ENCODE peak calls at places on chromosomes 1 and 21, in nine cellular contexts. W is stimulated activated CD4-positive, alpha-beta T cell treated with anti-CD3 and anti-CD28 coated beads, Interleukin-15, amount 100 ng/mL, for 24 hours; L is iPS-NIHi11; T is substantia nigra; X is glutamatergic neuron; U is posterior cingulate gyrus; R is NCI-H446 treated with DMSO at 0.1 percent for 48 hours; C is activated T-cell treated with anti-CD3 and anti-CD28 coated beads for 24 hours; J is fibroblast of the aortic adventitia. G is an unnamed sample.

GRCh38 chr1:63320024-63320799 is 2.2 kb upstream of the FOXD3 start:
- DNase-seq in W (no peak), L (no peak), T (no peak), X (peak; percentile 30), U (no peak), R (no peak), C (no peak), J (no peak), G (no peak)

GRCh38 chr21:26011292-26011940 is 159.2 kb downstream of the APP start:
- DNase-seq in W (no peak), L (no peak), T (no peak), X (no peak), U (no peak), R (no peak), C (no peak), J (no peak), G (no peak)

GRCh38 chr1:56532359-56532696 is 47.0 kb downstream of the PLPP3 start:
- DNase-seq in W (no peak), L (no peak), T (no peak), X (no peak), U (no peak), R (no peak), C (no peak), J (peak; percentile 68), G (no peak)

GRCh38 chr1:170145691-170146676 is at the start of gene NTMT2:
- DNase-seq in W (no peak), L (peak; percentile 48), T (no peak), X (no peak), U (no peak), R (no peak), C (no peak), J (peak; percentile 63), G (no peak)

GRCh38 chr1:182054698-182055326 is 6.7 kb downstream of the ZNF648 start:
- DNase-seq in W (peak; percentile 75), L (peak; percentile 59), T (peak; percentile 5), X (peak; percentile 58), U (peak; percentile 37), R (no peak), C (peak; percentile 39), J (peak; percentile 9), G (no peak)

GRCh38 chr1:65948609-65949229 is 156.0 kb downstream of the PDE4B start:
- DNase-seq in W (no peak), L (no peak), T (no peak), X (no peak), U (no peak), R (peak; percentile 59), C (no peak), J (peak; percentile 36), G (no peak)

GRCh38 chr1:178388398-178389161 is 108.2 kb downstream of the CLEC20A start:
- DNase-seq in W (no peak), L (no peak), T (no peak), X (peak; percentile 27), U (no peak), R (no peak), C (no peak), J (peak; percentile 61), G (no peak)

GRCh38 chr1:205809942-205810345 is 3.1 kb downstream of the SLC41A1 start:
- DNase-seq in W (no peak), L (no peak), T (no peak), X (no peak), U (no peak), R (no peak), C (no peak), J (no peak), G (no peak)

GRCh38 chr1:38076455-38076854 is 29.9 kb upstream of the POU3F1 start:
- DNase-seq in W (no peak), L (no peak), T (no peak), X (no peak), U (no peak), R (no peak), C (no peak), J (no peak), G (no peak)

GRCh38 chr21:45418301-45419071 is 13.5 kb downstream of the COL18A1 start:
- DNase-seq in W (no peak), L (no peak), T (no peak), X (peak; percentile 18), U (no peak), R (no peak), C (no peak), J (no peak), G (no peak)

GRCh38 chr1:230572121-230573083 is 69.9 kb upstream of the COG2 start:
- DNase-seq in W (no peak), L (peak; percentile 25), T (no peak), X (no peak), U (no peak), R (no peak), C (no peak), J (no peak), G (no peak)

GRCh38 chr1:17005365-17005740 is 6.4 kb downstream of the ATP13A2 start:
- DNase-seq in W (no peak), L (no peak), T (no peak), X (no peak), U (no peak), R (no peak), C (no peak), J (no peak), G (no peak)

GRCh38 chr1:160971618-160972056 is 17.0 kb upstream of the ITLN2 start:
- DNase-seq in W (peak; percentile 66), L (peak; percentile 67), T (no peak), X (no peak), U (no peak), R (no peak), C (peak; percentile 26), J (no peak), G (no peak)

GRCh38 chr1:114342376-114342775 is 168.6 kb downstream of the TRIM33 start:
- DNase-seq in W (peak; percentile 12), L (no peak), T (no peak), X (no peak), U (no peak), R (no peak), C (no peak), J (no peak), G (no peak)

GRCh38 chr1:221608835-221609320 is 133.0 kb downstream of the DUSP10 start:
- DNase-seq in W (no peak), L (no peak), T (no peak), X (no peak), U (no peak), R (no peak), C (no peak), J (no peak), G (no peak)

GRCh38 chr1:156676820-156677615 is at the start of gene NES:
- DNase-seq in W (no peak), L (peak; percentile 78), T (peak; percentile 57), X (peak; percentile 86), U (peak; percentile 49), R (no peak), C (no peak), J (peak; percentile 65), G (no peak)

GRCh38 chr1:66374561-66375111 is 159.3 kb upstream of the SGIP1 start:
- DNase-seq in W (peak; percentile 61), L (no peak), T (no peak), X (no peak), U (no peak), R (no peak), C (no peak), J (peak; percentile 90), G (no peak)

GRCh38 chr1:29239142-29239541 is 2.8 kb downstream of the PTPRU start:
- DNase-seq in W (no peak), L (no peak), T (no peak), X (no peak), U (no peak), R (no peak), C (no peak), J (no peak), G (no peak)

GRCh38 chr1:28887418-28887834 is 26.9 kb upstream of the EPB41 start:
- DNase-seq in W (peak; percentile 35), L (peak; percentile 38), T (peak; percentile 15), X (peak; percentile 31), U (no peak), R (no peak), C (no peak), J (no peak), G (no peak)

GRCh38 chr1:164510435-164510834 is 48.5 kb upstream of the PBX1 start:
- DNase-seq in W (no peak), L (no peak), T (no peak), X (no peak), U (no peak), R (no peak), C (no peak), J (peak; percentile 59), G (no peak)

GRCh38 chr1:10641976-10642375 is 154.5 kb downstream of the CASZ1 start:
- DNase-seq in W (no peak), L (no peak), T (no peak), X (no peak), U (no peak), R (no peak), C (no peak), J (no peak), G (no peak)

GRCh38 chr1:101308935-101309333 is 72.1 kb downstream of the S1PR1 start:
- DNase-seq in W (no peak), L (no peak), T (no peak), X (no peak), U (no peak), R (no peak), C (no peak), J (no peak), G (no peak)

GRCh38 chr1:36387141-36387949 is 1.6 kb upstream of the STK40 start:
- DNase-seq in W (no peak), L (no peak), T (no peak), X (peak; percentile 43), U (peak; percentile 26), R (peak; percentile 16), C (no peak), J (peak; percentile 97), G (no peak)

GRCh38 chr1:198220428-198220827 is 63.6 kb downstream of the NEK7 start:
- DNase-seq in W (no peak), L (no peak), T (no peak), X (no peak), U (no peak), R (peak; percentile 66), C (no peak), J (peak; percentile 95), G (no peak)

GRCh38 chr1:26784023-26784871 is 3.5 kb upstream of the PIGV start:
- DNase-seq in W (no peak), L (peak; percentile 57), T (peak; percentile 71), X (no peak), U (no peak), R (no peak), C (no peak), J (peak; percentile 85), G (no peak)

GRCh38 chr1:12424150-12424549 is 193.9 kb downstream of the DHRS3 start:
- DNase-seq in W (no peak), L (no peak), T (no peak), X (no peak), U (no peak), R (no peak), C (no peak), J (peak; percentile 91), G (no peak)

GRCh38 chr1:154860154-154860870 is 9.8 kb downstream of the KCNN3 start:
- DNase-seq in W (no peak), L (no peak), T (no peak), X (no peak), U (no peak), R (no peak), C (no peak), J (no peak), G (no peak)

GRCh38 chr21:45636921-45637646 is 6.4 kb upstream of the PCBP3 start:
- DNase-seq in W (no peak), L (no peak), T (no peak), X (no peak), U (no peak), R (no peak), C (no peak), J (no peak), G (no peak)

GRCh38 chr1:222794656-222795474 is 20.0 kb upstream of the DISP1 start:
- DNase-seq in W (no peak), L (no peak), T (no peak), X (no peak), U (no peak), R (no peak), C (no peak), J (no peak), G (no peak)

GRCh38 chr1:241411776-241412338 is 54.9 kb upstream of the RGS7 start:
- DNase-seq in W (no peak), L (no peak), T (no peak), X (no peak), U (no peak), R (no peak), C (no peak), J (no peak), G (no peak)

G was measured in DMS 273 treated with DMSO at 0.1 percent for 48 hours.